ENCODE peak calls at places on chromosomes 2 and 18, in nine cellular contexts. H is suprapubic skin, J is A549, B is transverse colon, O is sigmoid colon, N is ovary, P is stomach, F is GM12878, E is K562. C is an unnamed sample.

GRCh38 chr2:136527560-136527959 is 237.8 kb upstream of the THSD7B start:
- DNase-seq in O (no peak), F (no peak), H (no peak), N (no peak), P (no peak), J (no peak), B (no peak), E (peak), C (no peak)

GRCh38 chr2:27663160-27663462 is 303 bp downstream of the SUPT7L start:
- DNase-seq in J (no peak), O (no peak), E (no peak), H (no peak), F (no peak), B (no peak), P (peak), N (no peak), C (peak)

GRCh38 chr2:15158117-15158516 is 403.0 kb downstream of the NBAS start:
- DNase-seq in H (no peak), E (no peak), F (no peak), B (no peak), N (no peak), J (no peak), O (no peak), P (no peak), C (no peak)

GRCh38 chr18:8324343-8325065 is 284.7 kb upstream of the RAB12 start:
- DNase-seq in J (no peak), N (no peak), P (no peak), H (no peak), F (no peak), B (no peak), O (no peak), E (peak), C (no peak)

GRCh38 chr2:219230201-219230540 is 565 bp downstream of the ANKZF1 start:
- DNase-seq in E (peak), F (no peak), H (no peak), P (peak), B (peak), O (peak), J (no peak), N (no peak), C (peak)

GRCh38 chr18:28189400-28190239 is 12.7 kb upstream of the CDH2 start:
- DNase-seq in F (peak), E (peak), B (no peak), P (peak), H (no peak), N (no peak), O (no peak), J (no peak), C (no peak)

GRCh38 chr2:202172439-202173191 is 65.8 kb downstream of the SUMO1 start:
- DNase-seq in N (no peak), E (no peak), O (no peak), J (no peak), P (no peak), H (no peak), B (no peak), F (peak), C (no peak)

GRCh38 chr18:44536041-44536440 is 144.6 kb upstream of the SETBP1 start:
- DNase-seq in F (no peak), O (no peak), E (no peak), N (no peak), P (no peak), B (no peak), H (no peak), J (no peak), C (no peak)

GRCh38 chr2:78568921-78569320 is 456.6 kb upstream of the REG3G start:
- DNase-seq in N (no peak), F (no peak), E (no peak), P (no peak), O (no peak), B (no peak), H (no peak), J (no peak), C (no peak)

GRCh38 chr2:20027715-20028434 is 15.4 kb upstream of the MATN3 start:
- DNase-seq in P (no peak), F (no peak), J (no peak), E (no peak), B (no peak), O (no peak), H (no peak), N (no peak), C (no peak)

GRCh38 chr2:237894986-237895543 is 35.6 kb downstream of the RAMP1 start:
- DNase-seq in B (no peak), F (no peak), O (peak), J (no peak), P (no peak), E (no peak), N (no peak), H (no peak), C (no peak)

GRCh38 chr2:25201265-25201664 is 32.9 kb upstream of the POMC start:
- DNase-seq in N (no peak), J (peak), P (no peak), O (no peak), B (no peak), H (no peak), E (peak), F (no peak), C (no peak)

GRCh38 chr2:142874293-142874814 is 3.1 kb upstream of the KYNU start:
- DNase-seq in B (peak), F (no peak), E (no peak), J (no peak), H (no peak), P (peak), N (no peak), O (no peak), C (no peak)

GRCh38 chr18:36127866-36128845 is 984 bp downstream of the SLC39A6 start:
- DNase-seq in F (no peak), H (no peak), O (no peak), B (peak), E (peak), N (peak), P (no peak), J (no peak), C (no peak)

GRCh38 chr18:79872852-79873444 is 75.2 kb downstream of the KCNG2 start:
- DNase-seq in B (no peak), H (peak), J (no peak), P (no peak), E (no peak), O (no peak), F (no peak), N (no peak), C (no peak)

GRCh38 chr2:175004980-175005832 is at the start of gene CHN1:
- DNase-seq in N (peak), B (peak), E (peak), P (peak), J (peak), F (no peak), O (peak), H (peak), C (peak)

GRCh38 chr2:144835634-144836351 is 315.9 kb upstream of the ZEB2 start:
- DNase-seq in J (no peak), F (no peak), B (no peak), P (no peak), O (no peak), H (no peak), N (no peak), E (no peak), C (no peak)

GRCh38 chr2:134711622-134712125 is 7.1 kb downstream of the TMEM163 start:
- DNase-seq in B (no peak), F (no peak), H (no peak), J (no peak), E (no peak), O (no peak), P (no peak), N (no peak), C (no peak)

GRCh38 chr2:225031599-225031998 is 10.7 kb downstream of the DOCK10 start:
- DNase-seq in O (no peak), E (no peak), P (no peak), H (no peak), B (no peak), N (no peak), F (no peak), J (no peak), C (no peak)

GRCh38 chr2:47771211-47771610 is 11.7 kb upstream of the MSH6 start:
- DNase-seq in O (no peak), H (no peak), F (no peak), E (peak), P (no peak), J (no peak), B (no peak), N (no peak), C (no peak)
- TF ChIP-seq EP300 in O (no peak), H (no peak), F (no peak), E (no peak), P (no peak), J (no peak), B (no peak), N (no peak), C (no peak)

DNA sequence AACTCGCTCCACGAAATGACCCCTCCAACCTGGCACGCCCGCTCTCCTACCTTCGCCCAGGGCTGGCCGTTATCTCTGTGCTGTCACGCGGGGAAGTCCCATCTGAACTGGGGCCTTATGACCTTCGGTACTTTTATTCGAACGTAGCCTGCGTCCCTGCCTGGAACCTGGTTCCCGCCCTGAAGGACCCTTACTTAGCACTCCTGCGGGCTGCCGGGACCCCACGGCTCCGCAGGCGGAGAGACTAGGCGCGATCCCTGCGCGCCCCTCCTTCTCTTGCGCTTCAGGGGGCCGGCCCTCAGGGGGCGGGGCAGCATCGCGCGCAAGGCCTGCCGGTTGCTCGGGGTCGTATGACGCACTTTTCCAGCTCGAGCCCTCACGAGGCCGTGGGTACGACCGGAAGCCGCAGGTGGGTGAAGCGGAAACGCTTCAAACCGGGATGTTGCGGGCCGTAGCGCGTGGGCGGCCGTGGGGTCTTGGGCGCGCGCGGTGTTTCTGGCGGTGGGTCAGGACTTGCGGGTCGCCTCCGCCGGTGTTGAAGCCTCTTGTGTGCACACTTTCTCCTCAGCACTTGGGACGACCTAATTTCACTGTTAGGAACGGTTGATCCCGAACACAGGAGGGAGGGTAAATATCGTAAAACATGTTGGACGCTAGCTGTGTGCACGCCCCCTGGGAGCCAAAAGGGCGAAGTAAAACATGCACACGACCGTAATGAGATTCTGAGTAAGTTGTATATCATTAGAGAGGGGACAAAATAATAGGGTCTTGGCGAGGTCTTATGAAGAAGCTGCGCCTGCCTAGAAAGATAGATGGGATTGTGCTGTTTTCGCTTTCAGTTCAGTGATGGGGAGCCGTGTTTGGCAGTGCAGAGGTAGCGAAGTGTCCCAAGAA is at the start of the genes LIPT1 and TSGA10:
- DNase-seq in H (peak), J (peak), E (peak), P (peak), O (peak), F (peak), N (peak), B (peak), C (peak)
- TF ChIP-seq EP300 in H (no peak), J (no peak), E (no peak), P (no peak), O (peak), F (peak), N (peak), B (peak), C (peak)

GRCh38 chr2:65595641-65596040 is 163.2 kb upstream of the SPRED2 start:
- DNase-seq in J (no peak), B (no peak), P (no peak), F (no peak), H (no peak), O (no peak), N (no peak), E (no peak), C (no peak)
- TF ChIP-seq EP300 in J (no peak), B (no peak), P (no peak), F (no peak), H (no peak), O (no peak), N (no peak), E (no peak), C (no peak)

GRCh38 chr2:58540680-58541079 is 299.6 kb upstream of the FANCL start:
- DNase-seq in J (no peak), P (no peak), E (no peak), O (no peak), F (no peak), N (no peak), B (no peak), H (no peak), C (no peak)
- TF ChIP-seq EP300 in J (no peak), P (no peak), E (no peak), O (no peak), F (no peak), N (no peak), B (no peak), H (no peak), C (no peak)

GRCh38 chr2:43010428-43011141 is 215.8 kb downstream of the ZFP36L2 start:
- DNase-seq in E (no peak), N (no peak), P (peak), O (no peak), F (no peak), B (no peak), J (no peak), H (peak), C (no peak)
- TF ChIP-seq EP300 in E (no peak), N (no peak), P (no peak), O (no peak), F (no peak), B (no peak), J (no peak), H (no peak), C (no peak)

DNA sequence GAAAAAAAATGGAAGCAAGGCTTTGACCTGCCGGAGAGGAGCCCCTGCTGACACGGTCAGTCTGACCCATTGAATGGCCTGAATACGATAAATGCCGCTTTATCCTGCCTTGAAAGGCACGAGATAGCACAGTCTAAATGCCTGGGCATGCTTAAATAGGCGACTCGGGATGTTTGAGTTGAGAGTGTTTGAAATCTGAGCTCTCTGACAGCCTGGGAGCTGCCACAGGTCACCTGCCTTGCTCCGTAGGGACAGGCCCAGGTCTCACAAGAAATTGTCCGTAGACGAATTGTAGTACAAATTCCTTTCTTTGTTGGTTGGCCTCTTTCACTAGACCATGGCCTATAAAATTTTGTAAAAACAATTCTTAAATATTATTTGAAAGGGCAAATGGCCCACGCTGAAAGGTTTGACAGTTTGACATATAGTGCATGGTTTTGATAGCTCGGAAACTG is 72.8 kb downstream of the MEIS1 start:
- DNase-seq in F (no peak), N (no peak), E (no peak), J (no peak), B (no peak), P (no peak), H (no peak), O (no peak), C (no peak)
- TF ChIP-seq EP300 in F (no peak), N (no peak), E (no peak), J (no peak), B (no peak), P (no peak), H (no peak), O (no peak), C (no peak)

DNA sequence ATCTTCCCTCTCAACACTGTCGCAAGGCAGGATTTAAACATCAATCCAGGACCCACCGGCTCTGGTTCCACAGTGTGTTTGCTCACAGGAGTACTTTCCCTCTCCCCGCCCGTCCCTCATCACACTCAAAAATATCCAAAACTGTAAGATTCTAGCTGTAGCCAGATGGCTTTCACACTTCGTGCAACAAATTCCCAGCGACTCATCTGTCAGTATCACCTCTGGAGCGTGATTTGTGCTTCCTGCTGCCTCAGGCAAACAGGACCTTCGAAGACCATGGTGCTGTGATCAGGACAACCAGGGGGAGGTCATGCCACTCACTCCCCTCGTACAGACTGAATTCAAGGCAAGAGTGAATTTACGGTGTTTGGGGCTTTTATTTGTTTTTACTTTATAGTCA is 154.5 kb upstream of the PID1 start:
- DNase-seq in E (no peak), J (no peak), H (no peak), P (no peak), B (no peak), F (no peak), N (no peak), O (no peak), C (no peak)
- TF ChIP-seq EP300 in E (no peak), J (no peak), H (no peak), P (no peak), B (no peak), F (no peak), N (no peak), O (no peak), C (no peak)

DNA sequence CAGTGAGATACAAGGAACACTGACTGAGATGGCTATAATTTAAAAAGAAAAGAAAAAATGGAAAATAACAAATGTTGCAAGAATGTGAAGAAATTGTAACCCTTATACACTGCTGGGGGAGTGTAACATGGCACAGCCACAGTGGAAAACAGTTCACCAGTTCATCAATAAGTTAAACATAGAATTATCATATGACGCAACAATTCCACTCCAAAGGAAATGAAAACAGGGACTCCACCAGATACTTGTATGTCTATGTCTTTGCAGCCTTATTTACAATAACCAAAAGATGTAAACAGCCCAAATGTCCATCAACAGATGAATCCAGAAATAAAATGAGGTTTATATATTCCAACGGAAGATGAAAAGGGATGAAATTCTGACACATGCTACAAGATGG is 30.8 kb downstream of the DDX18 start:
- DNase-seq in B (no peak), N (no peak), F (no peak), J (no peak), O (no peak), E (no peak), P (no peak), H (no peak), C (no peak)
- TF ChIP-seq EP300 in B (no peak), N (no peak), F (no peak), J (no peak), O (no peak), E (no peak), P (no peak), H (no peak), C (no peak)